ENCODE peak calls at places on chromosome 5, in four cellular contexts. Y, E, P and F are unnamed samples.

GRCh38 chr5:151096001-151096373 is 15.2 kb upstream of the TNIP1 start:
- DNase-seq in Y (no peak), E (no peak), P (no peak), F (no peak)

GRCh38 chr5:149605998-149606721 is 24.9 kb downstream of the ARHGEF37 start:
- DNase-seq in Y (peak), E (no peak), P (peak), F (peak)

GRCh38 chr5:88236866-88237642 is 31.6 kb downstream of the TMEM161B start:
- DNase-seq in Y (no peak), E (no peak), P (no peak), F (no peak)

GRCh38 chr5:138064526-138064925 is 19.3 kb upstream of the WNT8A start:
- DNase-seq in Y (no peak), E (no peak), P (no peak), F (no peak)

GRCh38 chr5:135437796-135438560 is 9.2 kb downstream of the DCANP1 start:
- DNase-seq in Y (no peak), E (peak), P (no peak), F (no peak)

GRCh38 chr5:167634432-167634831 is 657.0 kb upstream of the WWC1 start:
- DNase-seq in Y (no peak), E (no peak), P (no peak), F (no peak)

GRCh38 chr5:138275379-138275782 is 960 bp upstream of the GFRA3 start:
- DNase-seq in Y (no peak), E (peak), P (peak), F (no peak)

GRCh38 chr5:57692582-57693487 is 210.2 kb upstream of the ACTBL2 start:
- DNase-seq in Y (no peak), E (peak), P (peak), F (peak)

GRCh38 chr5:79119486-79119885 is 7.9 kb downstream of the BHMT start:
- DNase-seq in Y (no peak), E (no peak), P (no peak), F (no peak)

GRCh38 chr5:10353241-10354047 is at the start of gene MARCHF6:
- DNase-seq in Y (peak), E (peak), P (peak), F (peak)

GRCh38 chr5:59152701-59153245 is 569.9 kb downstream of the RAB3C start:
- DNase-seq in Y (no peak), E (no peak), P (no peak), F (no peak)

GRCh38 chr5:124605516-124605915 is 140.9 kb downstream of the ZNF608 start:
- DNase-seq in Y (no peak), E (peak), P (no peak), F (no peak)

GRCh38 chr5:151223447-151224264 is at the start of gene CCDC69:
- DNase-seq in Y (no peak), E (peak), P (peak), F (peak)

GRCh38 chr5:53010819-53011218 is 21.7 kb downstream of the ITGA2 start:
- DNase-seq in Y (no peak), E (no peak), P (no peak), F (no peak)

GRCh38 chr5:95780597-95780996 is 41.9 kb downstream of the GLRX start:
- DNase-seq in Y (no peak), E (no peak), P (no peak), F (no peak)

DNA sequence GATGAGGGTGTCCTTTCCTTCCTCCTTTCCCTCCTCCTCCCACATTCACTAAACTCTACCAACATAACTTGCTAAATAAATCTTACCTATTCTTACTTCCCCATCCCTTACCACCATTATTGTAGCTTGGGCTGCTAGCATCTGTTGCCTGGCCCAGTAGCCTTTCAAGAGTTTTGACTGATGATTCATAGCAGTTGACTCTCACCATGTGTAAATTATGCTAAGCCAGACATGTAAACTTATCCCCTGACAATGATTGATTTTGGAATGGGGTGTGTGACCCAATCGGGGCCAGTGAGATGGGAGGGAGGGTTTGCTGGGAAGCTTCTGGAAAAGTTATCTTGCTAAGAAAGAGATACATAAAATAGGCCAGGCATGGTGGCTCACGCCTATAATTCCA is 161.8 kb upstream of the SPRY4 start:
- DNase-seq in Y (no peak), E (no peak), P (no peak), F (peak)
- TF ChIP-seq KDM1A in Y (no peak), E (no peak), P (no peak), F (no peak)

DNA sequence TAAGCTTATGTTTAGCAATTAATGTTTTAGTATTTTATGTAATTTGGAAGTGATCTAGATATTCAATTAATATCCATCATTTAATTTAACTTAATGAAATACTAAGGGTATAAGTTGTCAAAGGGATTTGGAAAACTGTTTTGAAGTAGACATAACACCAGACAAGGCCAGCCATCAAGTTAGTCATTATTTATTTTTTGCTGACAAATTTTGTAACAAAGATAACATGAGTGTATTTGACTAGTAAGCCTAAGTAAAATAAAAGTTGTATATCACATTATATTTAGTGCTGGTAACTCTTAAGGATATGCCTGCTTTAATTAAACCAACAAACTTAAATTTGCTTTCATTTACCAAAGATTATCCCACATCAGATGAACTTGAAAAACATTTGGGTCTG is 125.9 kb upstream of the TNFAIP8 start:
- DNase-seq in Y (no peak), E (no peak), P (no peak), F (no peak)
- TF ChIP-seq HDAC2 in Y (no peak), E (no peak), P (no peak), F (no peak)

GRCh38 chr5:74199005-74199404 is 441.5 kb downstream of the ENC1 start:
- DNase-seq in Y (no peak), E (no peak), P (no peak), F (no peak)

GRCh38 chr5:74199436-74200210 is 440.9 kb downstream of the ENC1 start:
- DNase-seq in Y (no peak), E (no peak), P (no peak), F (peak)

GRCh38 chr5:74200560-74200959 is 440.0 kb downstream of the ENC1 start:
- DNase-seq in Y (no peak), E (no peak), P (no peak), F (no peak)

GRCh38 chr5:74198156-74198555 is 442.4 kb downstream of the ENC1 start:
- DNase-seq in Y (no peak), E (no peak), P (no peak), F (no peak)

GRCh38 chr5:74201334-74202081 is 439.0 kb downstream of the ENC1 start:
- DNase-seq in Y (peak), E (no peak), P (no peak), F (no peak)
- TF ChIP-seq BHLHE40 in Y (no peak), E (no peak), P (no peak), F (no peak)

GRCh38 chr5:172945151-172945550 is 14.1 kb upstream of the RPL26L1 start:
- DNase-seq in Y (no peak), E (no peak), P (no peak), F (no peak)
- TF ChIP-seq KDM1A in Y (no peak), E (no peak), P (no peak), F (no peak)

DNA sequence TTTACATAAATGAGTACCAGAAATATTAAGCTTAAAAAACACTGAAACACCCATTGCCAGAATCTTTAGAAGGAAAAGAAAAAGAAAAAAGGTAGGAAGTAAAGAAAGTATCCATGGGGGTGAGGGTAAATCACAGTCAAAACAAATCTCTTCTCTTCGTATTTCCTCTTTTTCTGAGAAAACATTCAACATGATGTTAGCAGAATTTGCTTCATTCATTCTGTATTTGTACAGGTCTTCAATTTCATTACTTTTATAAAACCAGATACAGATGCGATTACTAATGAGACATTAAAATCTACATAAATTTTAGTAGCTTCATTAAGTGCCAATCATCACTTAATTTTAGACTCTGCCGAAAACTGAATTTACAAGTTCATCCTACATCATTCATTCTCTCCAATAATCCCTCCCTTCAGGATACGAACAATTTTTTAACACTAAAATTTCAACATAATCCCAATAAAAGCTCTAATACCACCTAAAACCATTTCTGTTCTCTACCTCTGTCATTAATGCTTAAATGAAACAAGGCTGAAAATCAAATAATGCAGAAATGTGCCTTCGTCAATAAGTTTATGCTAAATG is 7.0 kb downstream of the NR3C1 start:
- DNase-seq in Y (no peak), E (no peak), P (no peak), F (no peak)
- TF ChIP-seq HDAC2 in Y (no peak), E (no peak), P (no peak), F (no peak)